ENCODE peak calls at places on chromosomes 12 and 14, in nine cellular contexts. B is HFF-Myc, Y is epithelial cell of esophagus, M is osteocyte, X is RWPE1, H is BJ, P is colonic mucosa, A is foreskin keratinocyte, Q is AG09309. F is an unnamed sample.
A peak's percentile ranks its signal among the peaks of the same experiment; 100 is the strongest.

GRCh38 chr12:128114485-128114884 is 152.5 kb upstream of the TMEM132C start:
- DNase-seq in B (no peak), Y (no peak), M (no peak), X (no peak), H (no peak), P (no peak), A (no peak), Q (no peak), F (no peak)

GRCh38 chr12:106091421-106091820 is 47.3 kb downstream of the NUAK1 start:
- DNase-seq in B (no peak), Y (no peak), M (no peak), X (no peak), H (no peak), P (no peak), A (no peak), Q (no peak), F (no peak)

GRCh38 chr14:100086361-100086760 is 21.1 kb downstream of the EVL start:
- DNase-seq in B (no peak), Y (no peak), M (no peak), X (no peak), H (no peak), P (no peak), A (no peak), Q (no peak), F (no peak)

GRCh38 chr12:1474059-1474537 is 120.3 kb downstream of the FBXL14 start:
- DNase-seq in B (peak; percentile 98), Y (peak; percentile 83), M (no peak), X (peak; percentile 75), H (peak; percentile 89), P (no peak), A (peak; percentile 95), Q (peak; percentile 91), F (peak; percentile 93)

GRCh38 chr12:113762155-113762848 is 203.8 kb downstream of the RBM19 start:
- DNase-seq in B (no peak), Y (no peak), M (no peak), X (no peak), H (no peak), P (no peak), A (no peak), Q (no peak), F (no peak)

GRCh38 chr14:86646688-86647687 is 1117.0 kb downstream of the FLRT2 start:
- DNase-seq in B (peak; percentile 10), Y (peak; percentile 57), M (no peak), X (no peak), H (no peak), P (no peak), A (peak; percentile 9), Q (no peak), F (no peak)

GRCh38 chr12:124928095-124928911 is 13.9 kb upstream of the UBC start:
- DNase-seq in B (no peak), Y (peak; percentile 100), M (no peak), X (peak; percentile 92), H (no peak), P (peak; percentile 77), A (peak; percentile 99), Q (no peak), F (no peak)

GRCh38 chr12:88401153-88401552 is 179.1 kb downstream of the KITLG start:
- DNase-seq in B (no peak), Y (peak; percentile 55), M (no peak), X (peak; percentile 38), H (no peak), P (no peak), A (no peak), Q (no peak), F (no peak)

GRCh38 chr14:55977346-55977745 is 140.9 kb upstream of the PELI2 start:
- DNase-seq in B (no peak), Y (no peak), M (no peak), X (no peak), H (no peak), P (no peak), A (no peak), Q (no peak), F (no peak)

GRCh38 chr12:43501705-43502104 is 50.3 kb downstream of the ADAMTS20 start:
- DNase-seq in B (peak; percentile 2), Y (peak; percentile 43), M (no peak), X (peak; percentile 23), H (no peak), P (no peak), A (no peak), Q (peak; percentile 7), F (peak; percentile 1)

GRCh38 chr14:61385002-61385685 is 63.8 kb downstream of the PRKCH start:
- DNase-seq in B (no peak), Y (no peak), M (no peak), X (no peak), H (no peak), P (no peak), A (no peak), Q (no peak), F (no peak)

GRCh38 chr12:101698782-101699347 is 1.4 kb downstream of the CHPT1 start:
- DNase-seq in B (no peak), Y (no peak), M (no peak), X (peak; percentile 12), H (no peak), P (no peak), A (no peak), Q (no peak), F (no peak)

GRCh38 chr14:56590535-56590951 is 10.9 kb downstream of the TMEM260 start:
- DNase-seq in B (no peak), Y (no peak), M (no peak), X (no peak), H (no peak), P (no peak), A (no peak), Q (no peak), F (no peak)

GRCh38 chr12:68530965-68531364 is 79.7 kb upstream of the RAP1B start:
- DNase-seq in B (no peak), Y (no peak), M (no peak), X (no peak), H (peak; percentile 62), P (no peak), A (no peak), Q (peak; percentile 80), F (peak; percentile 76)

GRCh38 chr12:53328043-53328435 is 6.6 kb upstream of the AAAS start:
- DNase-seq in B (no peak), Y (no peak), M (no peak), X (no peak), H (no peak), P (no peak), A (no peak), Q (no peak), F (no peak)

GRCh38 chr14:88352299-88353097 is 29.4 kb upstream of the KCNK10 start:
- DNase-seq in B (peak; percentile 17), Y (peak; percentile 2), M (no peak), X (no peak), H (no peak), P (no peak), A (peak; percentile 25), Q (no peak), F (no peak)

GRCh38 chr12:55720071-55720564 is at the start of gene RDH5:
- DNase-seq in B (no peak), Y (peak; percentile 42), M (no peak), X (no peak), H (no peak), P (peak; percentile 92), A (no peak), Q (peak; percentile 70), F (no peak)

GRCh38 chr14:76876076-76876475 is 49.9 kb downstream of the LRRC74A start:
- DNase-seq in B (peak; percentile 41), Y (peak; percentile 75), M (no peak), X (peak; percentile 81), H (no peak), P (peak; percentile 48), A (peak; percentile 43), Q (peak; percentile 21), F (peak; percentile 24)

GRCh38 chr14:90290612-90291011 is 34.3 kb downstream of the PSMC1 start:
- DNase-seq in B (no peak), Y (no peak), M (no peak), X (no peak), H (no peak), P (no peak), A (no peak), Q (no peak), F (no peak)

GRCh38 chr14:90294872-90295271 is 36.9 kb downstream of the NRDE2 start:
- DNase-seq in B (no peak), Y (no peak), M (no peak), X (no peak), H (no peak), P (no peak), A (no peak), Q (no peak), F (no peak)

GRCh38 chr14:90295870-90296516 is 35.7 kb downstream of the NRDE2 start:
- DNase-seq in B (no peak), Y (no peak), M (no peak), X (no peak), H (no peak), P (no peak), A (no peak), Q (no peak), F (no peak)

GRCh38 chr14:90291699-90292098 is 35.3 kb downstream of the PSMC1 start:
- DNase-seq in B (no peak), Y (no peak), M (no peak), X (no peak), H (no peak), P (no peak), A (no peak), Q (no peak), F (no peak)

GRCh38 chr14:90293766-90294471 is 37.6 kb downstream of the PSMC1 start:
- DNase-seq in B (no peak), Y (no peak), M (no peak), X (no peak), H (no peak), P (no peak), A (no peak), Q (no peak), F (no peak)
- TF ChIP-seq CTCF in B (no peak), Y (peak; percentile 15), M (no peak), X (no peak), H (no peak), P (no peak), A (no peak), Q (peak; percentile 0), F (no peak)

DNA sequence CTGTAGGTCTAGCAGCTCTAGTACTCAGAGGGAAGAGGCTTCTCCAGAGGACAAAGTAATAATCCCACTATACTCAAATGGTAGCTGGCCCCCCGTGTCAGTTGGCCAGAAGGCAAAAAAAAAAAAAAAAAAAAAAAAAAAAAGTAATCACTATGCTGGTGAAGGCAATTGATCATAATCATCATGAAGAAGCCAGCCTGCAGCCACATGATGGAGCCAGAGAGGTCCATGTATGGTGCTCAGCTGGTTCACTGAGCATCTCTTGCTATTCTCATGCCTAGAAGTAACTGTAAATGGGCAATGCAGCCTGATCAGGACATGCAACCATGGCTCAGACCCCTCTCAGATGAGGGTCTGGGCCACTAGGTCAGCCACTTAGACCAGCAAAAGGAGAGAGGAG is 378.8 kb downstream of the MED13L start:
- DNase-seq in B (no peak), Y (no peak), M (no peak), X (no peak), H (no peak), P (no peak), A (no peak), Q (no peak), F (no peak)
- TF ChIP-seq CTCF in B (peak; percentile 20), Y (no peak), M (no peak), X (no peak), H (peak; percentile 28), P (no peak), A (peak; percentile 6), Q (peak; percentile 26), F (no peak)

GRCh38 chr14:68937790-68938514 is 41.1 kb downstream of the ACTN1 start:
- DNase-seq in B (no peak), Y (peak; percentile 50), M (no peak), X (no peak), H (no peak), P (peak; percentile 85), A (no peak), Q (no peak), F (no peak)
- TF ChIP-seq CTCF in B (no peak), Y (peak; percentile 52), M (peak; percentile 45), X (no peak), H (peak; percentile 35), P (peak; percentile 35), A (peak; percentile 46), Q (peak; percentile 23), F (no peak)

GRCh38 chr14:95683793-95684192 is 2.4 kb upstream of the TCL1B start:
- DNase-seq in B (no peak), Y (peak; percentile 2), M (no peak), X (no peak), H (no peak), P (peak; percentile 22), A (no peak), Q (no peak), F (no peak)
- TF ChIP-seq CTCF in B (peak; percentile 57), Y (no peak), M (peak; percentile 18), X (no peak), H (peak; percentile 38), P (peak; percentile 54), A (peak; percentile 51), Q (peak; percentile 32), F (peak; percentile 8)